ENCODE peak calls at places on chromosomes 13 and 19, in six cellular contexts. I is IMR-90, R is neuronal stem cell, X is mesenchymal stem cell, C is H9, U is trophoblast cell. N is an unnamed sample.

GRCh38 chr19:32976223-32976805 is 4.3 kb downstream of the FAAP24 start:
- DNase-seq in I (peak), U (peak), R (peak), C (peak), X (peak), N (peak)

GRCh38 chr19:51326216-51327065 is 15.0 kb downstream of the IGLON5 start:
- DNase-seq in X (no peak), I (no peak), U (no peak), R (no peak), C (no peak), N (no peak)

GRCh38 chr13:50127017-50127725 is 111.9 kb downstream of the KCNRG start:
- DNase-seq in C (peak), R (peak), X (peak), U (no peak), I (peak), N (peak)

GRCh38 chr13:80337011-80337688 is 3.8 kb downstream of the SPRY2 start:
- DNase-seq in C (no peak), U (no peak), X (no peak), I (no peak), R (no peak), N (no peak)

GRCh38 chr13:25771208-25771607 is 280.6 kb downstream of the SHISA2 start:
- DNase-seq in I (no peak), U (peak), X (peak), C (no peak), R (no peak), N (no peak)

GRCh38 chr13:79913141-79913827 is 427.6 kb downstream of the SPRY2 start:
- DNase-seq in C (no peak), U (no peak), I (no peak), X (no peak), R (no peak), N (no peak)

GRCh38 chr19:8525401-8525684 is 11.4 kb upstream of the ZNF414 start:
- DNase-seq in R (peak), C (no peak), X (no peak), U (no peak), I (no peak), N (no peak)

GRCh38 chr19:28508666-28509065 is 704.3 kb downstream of the UQCRFS1 start:
- DNase-seq in I (no peak), X (no peak), C (no peak), U (no peak), R (no peak), N (no peak)

GRCh38 chr13:106376411-106377112 is 158.9 kb downstream of the EFNB2 start:
- DNase-seq in R (no peak), X (peak), C (no peak), U (peak), I (peak), N (peak)

GRCh38 chr13:52387721-52388120 is 18.3 kb downstream of the THSD1 start:
- DNase-seq in I (no peak), R (no peak), C (no peak), X (no peak), U (no peak), N (no peak)

GRCh38 chr13:91228083-91228482 is 119.4 kb upstream of the MIR17HG start:
- DNase-seq in X (no peak), U (no peak), I (no peak), R (no peak), C (no peak), N (no peak)

GRCh38 chr13:48476215-48476614 is 56.7 kb downstream of the RCBTB2 start:
- DNase-seq in I (no peak), X (no peak), U (no peak), R (no peak), C (no peak), N (no peak)

GRCh38 chr13:37515226-37515625 is 83.3 kb downstream of the POSTN start:
- DNase-seq in U (no peak), R (no peak), I (no peak), X (no peak), C (no peak), N (no peak)

GRCh38 chr13:112722433-112723250 is 32.8 kb downstream of the ATP11A start:
- DNase-seq in R (no peak), U (peak), X (peak), C (no peak), I (peak), N (peak)

GRCh38 chr19:16930753-16931152 is 42.0 kb downstream of the F2RL3 start:
- DNase-seq in C (no peak), X (no peak), R (no peak), I (no peak), U (no peak), N (no peak)

GRCh38 chr19:8397746-8398721 is 7.9 kb downstream of the RAB11B start:
- DNase-seq in R (no peak), I (no peak), X (no peak), U (peak), C (no peak), N (no peak)

GRCh38 chr13:40315416-40316064 is 350.9 kb downstream of the FOXO1 start:
- DNase-seq in C (no peak), X (no peak), I (no peak), U (peak), R (no peak), N (peak)

GRCh38 chr19:58361900-58362271 is 665 bp downstream of the ZNF497 start:
- DNase-seq in C (no peak), I (peak), X (no peak), U (peak), R (peak), N (peak)
- H3K4ac ChIP-seq in C (no peak), I (peak), X (peak), U (peak), R (peak), N (no peak)

GRCh38 chr13:109256866-109257760 is 529.3 kb downstream of the IRS2 start:
- DNase-seq in C (no peak), R (no peak), U (peak), I (peak), X (peak), N (peak)
- H3K9ac ChIP-seq in C (no peak), R (no peak), U (no peak), I (no peak), X (peak), N (no peak)

DNA sequence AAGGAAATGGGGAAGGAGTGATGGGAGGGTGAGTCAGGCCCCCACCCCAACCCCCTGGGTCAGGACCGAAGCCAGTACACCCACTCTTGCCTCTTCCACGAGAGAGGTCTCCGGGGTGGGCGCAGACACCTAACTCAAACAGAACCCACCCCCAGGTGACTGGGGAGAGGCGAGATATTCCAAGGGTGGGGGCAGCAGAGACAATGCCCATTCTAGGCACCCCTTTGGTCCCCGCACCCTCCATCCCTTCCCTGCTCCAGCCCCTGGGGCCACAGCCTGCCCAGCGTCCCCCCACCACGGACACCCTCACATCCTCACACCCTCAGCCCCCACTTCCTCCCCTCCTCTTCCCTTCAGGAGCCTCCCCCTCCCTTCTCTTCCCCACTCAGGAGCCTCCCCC is 682 bp downstream of the ZSCAN18 start:
- DNase-seq in X (no peak), C (no peak), U (no peak), R (no peak), I (no peak), N (no peak)
- H3K4ac ChIP-seq in X (no peak), C (peak), U (no peak), R (peak), I (no peak), N (no peak)

DNA sequence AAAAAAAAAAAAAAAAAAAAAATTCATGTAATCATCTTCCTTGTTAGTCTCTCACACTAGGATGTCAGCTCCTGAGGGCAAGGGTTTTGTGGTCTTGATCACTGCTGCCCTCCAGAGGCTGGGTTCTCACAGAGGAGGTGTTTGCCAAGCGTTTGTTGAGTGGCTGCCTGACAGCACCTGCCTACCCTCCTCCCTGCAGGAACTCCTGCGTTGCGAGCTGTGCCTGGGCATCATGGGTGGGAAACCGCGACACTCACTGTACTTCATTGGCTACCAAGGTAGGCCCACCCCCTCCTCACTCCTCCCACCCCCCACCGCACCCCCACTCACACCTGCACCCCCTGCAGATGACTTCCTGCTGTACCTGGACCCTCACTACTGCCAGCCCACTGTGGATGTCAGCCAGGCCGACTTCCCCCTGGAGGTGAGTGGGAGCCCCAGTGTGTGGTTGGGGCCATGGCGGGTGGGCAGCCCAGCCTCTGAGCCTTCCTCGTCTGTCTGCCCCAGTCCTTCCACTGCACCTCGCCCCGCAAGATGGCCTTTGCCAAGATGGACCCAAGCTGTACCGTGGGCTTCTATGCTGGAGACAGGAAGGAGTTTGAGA is 8.1 kb downstream of the ATG4D start:
- DNase-seq in I (no peak), C (peak), U (peak), X (peak), R (no peak), N (peak)
- H3K9ac ChIP-seq in I (no peak), C (no peak), U (no peak), X (no peak), R (no peak), N (no peak)

GRCh38 chr19:48629297-48629598 is 7.9 kb downstream of the DBP start:
- DNase-seq in C (no peak), R (no peak), X (no peak), U (no peak), I (no peak), N (no peak)

GRCh38 chr19:48630289-48631036 is 6.7 kb downstream of the DBP start:
- DNase-seq in R (no peak), C (peak), X (peak), U (peak), I (no peak), N (peak)

GRCh38 chr19:48631254-48631653 is 5.9 kb downstream of the DBP start:
- DNase-seq in R (no peak), U (no peak), C (no peak), X (no peak), I (no peak), N (no peak)

GRCh38 chr19:48628486-48629296 is 8.5 kb downstream of the DBP start:
- DNase-seq in I (no peak), C (peak), R (no peak), U (no peak), X (no peak), N (no peak)

GRCh38 chr19:48629599-48630288 is 7.4 kb downstream of the DBP start:
- DNase-seq in R (peak), U (peak), I (no peak), C (peak), X (peak), N (peak)
- H3K4ac ChIP-seq in R (peak), U (no peak), I (no peak), C (no peak), X (peak), N (no peak)

GRCh38 chr13:83577183-83577582 is 305.1 kb downstream of the SLITRK1 start:
- DNase-seq in I (no peak), U (no peak), R (no peak), X (no peak), C (no peak), N (no peak)
- H3K9ac ChIP-seq in I (no peak), U (no peak), R (no peak), X (no peak), C (no peak), N (no peak)

DNA sequence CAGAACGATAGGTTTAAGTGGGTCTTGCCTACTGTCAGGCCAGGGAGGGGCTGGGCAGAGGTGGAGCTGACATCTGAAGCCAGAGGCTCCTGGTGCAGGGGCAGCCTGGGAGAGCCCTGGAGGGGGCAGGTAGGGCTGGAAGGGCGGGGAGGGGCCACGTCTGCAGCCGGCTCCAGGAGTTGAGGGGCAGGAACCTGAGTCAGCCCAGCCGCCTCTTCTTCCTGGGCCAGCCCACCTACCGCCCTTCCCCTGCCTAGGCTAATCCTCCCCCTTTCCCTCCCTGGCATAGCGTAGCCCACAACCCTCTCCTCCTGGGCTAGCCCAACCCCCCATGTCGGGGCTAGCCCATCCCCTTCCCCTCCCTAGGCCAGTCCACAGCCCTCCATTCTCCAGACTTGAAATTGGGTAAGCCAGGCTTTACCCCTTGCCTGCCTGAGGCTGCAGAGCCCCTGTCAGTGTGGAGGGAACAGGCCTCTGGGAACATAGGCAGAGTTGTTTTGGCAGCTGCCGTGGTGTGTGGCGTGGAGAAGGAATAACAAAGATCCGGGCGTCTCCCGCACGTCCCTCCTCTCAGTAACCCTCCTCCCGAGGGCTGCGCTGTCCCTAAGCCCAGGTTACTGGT is 20.6 kb upstream of the WDR18 start:
- DNase-seq in U (no peak), I (no peak), X (no peak), C (no peak), R (no peak), N (peak)
- H3K4ac ChIP-seq in U (peak), I (no peak), X (peak), C (no peak), R (no peak), N (no peak)